ENCODE peak calls at places on chromosomes 16 and 17, in nine cellular contexts. J is A549, O is prostate gland, U is body of pancreas, E is NB4, M is HCT116, R is upper lobe of left lung, T is transverse colon, L is suprapubic skin. N is an unnamed sample.

GRCh38 chr17:7704601-7705268 is at the start of gene EFNB3:
- DNase-seq in E (no peak), J (peak), T (no peak), R (no peak), U (peak), L (no peak), O (peak), M (no peak), N (no peak)

GRCh38 chr17:39591958-39592954 is 15.5 kb downstream of the NEUROD2 start:
- DNase-seq in J (peak), T (peak), M (peak), L (no peak), U (peak), R (no peak), E (peak), O (no peak), N (peak)

GRCh38 chr17:37607637-37608368 is 1.4 kb downstream of the SYNRG start:
- DNase-seq in M (no peak), T (peak), U (peak), L (no peak), O (no peak), J (no peak), R (no peak), E (no peak), N (no peak)

GRCh38 chr17:4335185-4335584 is 31.3 kb downstream of the UBE2G1 start:
- DNase-seq in T (no peak), U (no peak), E (no peak), O (no peak), J (no peak), M (no peak), L (no peak), R (no peak), N (no peak)

GRCh38 chr17:38606646-38607611 is 1.2 kb upstream of the SRCIN1 start:
- DNase-seq in J (no peak), T (no peak), O (peak), M (no peak), R (no peak), E (no peak), U (peak), L (no peak), N (no peak)

GRCh38 chr17:64103751-64104364 is 26.1 kb downstream of the ERN1 start:
- DNase-seq in R (no peak), L (no peak), M (peak), J (no peak), O (no peak), E (peak), U (no peak), T (no peak), N (no peak)

GRCh38 chr16:3358884-3359283 is 3.2 kb downstream of the OR2C1 start:
- DNase-seq in L (no peak), U (no peak), M (no peak), T (no peak), O (no peak), R (no peak), E (no peak), J (no peak), N (no peak)

GRCh38 chr16:4795181-4795827 is at the start of gene SMIM22:
- DNase-seq in T (peak), R (peak), E (no peak), L (no peak), O (no peak), M (no peak), J (no peak), U (peak), N (no peak)

GRCh38 chr17:82648761-82649474 is 674 bp upstream of the WDR45B start:
- DNase-seq in E (peak), U (peak), L (peak), R (peak), O (peak), T (peak), J (peak), M (no peak), N (no peak)

GRCh38 chr17:69539274-69539673 is 124.8 kb downstream of the MAP2K6 start:
- DNase-seq in U (no peak), L (no peak), O (no peak), E (no peak), M (no peak), R (no peak), T (no peak), J (no peak), N (no peak)

GRCh38 chr17:64504769-64505319 is 1.2 kb downstream of the DDX5 start:
- DNase-seq in U (no peak), R (no peak), L (no peak), O (peak), M (no peak), E (no peak), T (no peak), J (peak), N (peak)

GRCh38 chr16:78606572-78606971 is 507.1 kb downstream of the WWOX start:
- DNase-seq in U (no peak), L (no peak), O (no peak), T (no peak), E (no peak), M (no peak), J (no peak), R (no peak), N (no peak)

GRCh38 chr17:60372790-60373483 is 19.0 kb downstream of the USP32 start:
- DNase-seq in U (no peak), T (no peak), J (peak), M (no peak), R (no peak), O (no peak), L (no peak), E (peak), N (no peak)

GRCh38 chr16:49093939-49094338 is 187.7 kb downstream of the CBLN1 start:
- DNase-seq in E (no peak), O (no peak), U (no peak), J (no peak), M (no peak), L (no peak), R (no peak), T (no peak), N (no peak)

GRCh38 chr16:75519175-75519574 is 16.7 kb downstream of the CHST5 start:
- DNase-seq in M (no peak), R (no peak), T (no peak), O (no peak), L (no peak), J (no peak), E (no peak), U (no peak), N (no peak)

GRCh38 chr16:73179671-73180370 is 131.9 kb upstream of the ZFHX3 start:
- DNase-seq in O (no peak), T (no peak), J (no peak), E (no peak), U (peak), R (no peak), M (no peak), L (no peak), N (no peak)

GRCh38 chr17:3003401-3004149 is 59.8 kb downstream of the OR1D5 start:
- DNase-seq in R (peak), T (peak), O (no peak), M (no peak), J (no peak), L (no peak), E (peak), U (peak), N (no peak)

GRCh38 chr17:40993856-40994255 is at the start of gene KRTAP3-3:
- DNase-seq in T (no peak), E (no peak), O (no peak), R (no peak), L (no peak), U (no peak), M (no peak), J (no peak), N (no peak)

GRCh38 chr17:78561166-78561565 is 16.0 kb downstream of the DNAH17 start:
- DNase-seq in T (no peak), J (no peak), M (no peak), U (no peak), R (no peak), O (no peak), E (no peak), L (no peak), N (no peak)

GRCh38 chr17:38786372-38786771 is 13.0 kb downstream of the PIP4K2B start:
- DNase-seq in E (no peak), U (no peak), L (no peak), M (no peak), O (no peak), T (no peak), J (no peak), R (no peak), N (no peak)

GRCh38 chr17:67280279-67280678 is 35.3 kb upstream of the HELZ start:
- DNase-seq in L (no peak), E (no peak), U (peak), R (no peak), J (no peak), O (peak), M (no peak), T (no peak), N (no peak)

GRCh38 chr17:73058022-73058421 is 34.5 kb downstream of the SLC39A11 start:
- DNase-seq in O (no peak), U (no peak), E (no peak), T (no peak), L (no peak), J (no peak), R (no peak), M (no peak), N (no peak)

GRCh38 chr17:4696432-4696796 is 7.5 kb downstream of the PELP1 start:
- DNase-seq in L (no peak), U (no peak), J (no peak), M (no peak), E (no peak), O (no peak), R (no peak), T (no peak), N (no peak)

GRCh38 chr16:78894872-78895271 is 705.7 kb downstream of the MAF start:
- DNase-seq in O (peak), M (no peak), U (peak), J (no peak), R (no peak), L (no peak), E (no peak), T (no peak), N (no peak)

GRCh38 chr16:11251525-11252481 is 4.2 kb downstream of the SOCS1 start:
- DNase-seq in R (peak), L (no peak), O (no peak), T (peak), M (no peak), E (peak), U (no peak), J (no peak), N (no peak)

GRCh38 chr17:20300399-20301037 is 166.8 kb downstream of the LGALS9B start:
- DNase-seq in T (no peak), J (no peak), E (no peak), O (no peak), L (no peak), M (no peak), R (no peak), U (no peak), N (no peak)

GRCh38 chr16:72049110-72049509 is 5.2 kb upstream of the HP start:
- DNase-seq in J (no peak), M (no peak), U (no peak), T (no peak), E (no peak), L (no peak), R (no peak), O (no peak), N (no peak)

GRCh38 chr17:45740553-45741330 is 43.4 kb upstream of the CRHR1 start:
- DNase-seq in J (peak), E (peak), L (no peak), O (no peak), T (no peak), U (no peak), R (peak), M (peak), N (peak)

GRCh38 chr16:81852347-81852746 is 73.3 kb downstream of the PLCG2 start:
- DNase-seq in M (no peak), O (no peak), U (no peak), R (no peak), T (no peak), E (no peak), L (no peak), J (no peak), N (no peak)

GRCh38 chr16:81846105-81846504 is 67.0 kb downstream of the PLCG2 start:
- DNase-seq in U (no peak), O (no peak), L (no peak), M (no peak), T (no peak), R (no peak), J (peak), E (no peak), N (no peak)

GRCh38 chr16:81850197-81850944 is 71.3 kb downstream of the PLCG2 start:
- DNase-seq in M (no peak), R (no peak), J (no peak), U (no peak), T (no peak), O (no peak), L (no peak), E (no peak), N (no peak)

GRCh38 chr16:81843243-81843582 is 64.1 kb downstream of the PLCG2 start:
- DNase-seq in L (no peak), U (no peak), O (no peak), R (no peak), M (peak), J (no peak), E (no peak), T (no peak), N (no peak)

DNA sequence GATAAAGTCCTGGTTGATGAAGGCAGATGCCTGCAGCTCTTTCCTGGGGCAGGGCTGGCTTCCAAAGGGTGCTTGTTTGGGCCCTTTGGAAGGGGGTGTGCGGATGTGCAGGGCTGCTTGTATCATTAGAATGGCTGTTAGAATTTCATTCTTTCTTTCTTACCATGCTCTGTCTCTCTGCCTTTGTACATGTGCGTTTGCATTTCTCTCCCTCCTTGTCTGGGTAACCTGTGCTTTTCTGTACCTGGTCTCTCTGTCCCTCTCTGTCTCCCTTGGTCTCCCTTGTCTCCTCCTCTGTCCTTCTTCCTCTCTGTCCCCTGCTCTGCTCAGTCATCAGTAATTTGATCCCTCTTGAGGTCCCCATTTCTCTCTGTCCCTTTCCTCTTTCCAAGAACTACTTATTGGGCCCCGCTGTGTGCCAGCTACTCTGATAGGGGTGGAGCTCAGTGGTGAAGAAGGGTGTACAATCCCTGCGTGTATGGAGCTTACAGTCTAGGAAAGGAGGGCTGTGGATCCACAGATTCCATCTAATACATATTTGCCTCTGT is 69.3 kb downstream of the PLCG2 start:
- DNase-seq in J (no peak), O (no peak), U (no peak), E (no peak), R (no peak), T (no peak), M (no peak), L (no peak), N (no peak)
- TF ChIP-seq POLR2A in J (no peak), O (no peak), U (no peak), E (no peak), R (no peak), T (no peak), M (no peak), L (no peak), N (no peak)

GRCh38 chr16:81036751-81037350 is 1.2 kb downstream of the ATMIN start:
- DNase-seq in J (peak), E (peak), O (no peak), M (no peak), R (no peak), U (no peak), L (no peak), T (no peak), N (peak)

GRCh38 chr16:81041696-81042095 is 6.1 kb downstream of the ATMIN start:
- DNase-seq in T (no peak), O (no peak), U (no peak), R (no peak), J (no peak), M (no peak), E (no peak), L (no peak), N (no peak)

GRCh38 chr16:81040837-81041236 is 5.2 kb downstream of the ATMIN start:
- DNase-seq in J (no peak), U (no peak), O (no peak), T (no peak), E (no peak), L (no peak), M (no peak), R (no peak), N (no peak)

GRCh38 chr16:81035398-81035974 is at the start of gene ATMIN:
- DNase-seq in L (peak), M (peak), T (peak), R (peak), U (peak), E (peak), J (peak), O (peak), N (peak)

GRCh38 chr16:81035975-81036750 is 521 bp downstream of the ATMIN start:
- DNase-seq in R (peak), M (no peak), O (peak), U (peak), E (peak), T (peak), J (peak), L (peak), N (peak)
- TF ChIP-seq POLR2A in R (no peak), M (no peak), O (no peak), U (no peak), E (no peak), T (no peak), J (no peak), L (no peak), N (no peak)

GRCh38 chr16:68762996-68763756 is 26.1 kb downstream of the CDH1 start:
- DNase-seq in M (no peak), J (no peak), O (peak), T (no peak), R (no peak), U (peak), E (no peak), L (no peak), N (no peak)

GRCh38 chr16:68759062-68759461 is 22.0 kb downstream of the CDH1 start:
- DNase-seq in L (no peak), M (no peak), J (no peak), U (no peak), T (no peak), R (no peak), E (no peak), O (no peak), N (no peak)

GRCh38 chr16:68764866-68765265 is 27.8 kb downstream of the CDH1 start:
- DNase-seq in L (no peak), T (no peak), E (no peak), J (no peak), M (no peak), U (no peak), O (no peak), R (no peak), N (peak)

GRCh38 chr16:68756250-68757051 is 19.4 kb downstream of the CDH1 start:
- DNase-seq in R (peak), J (peak), E (peak), U (peak), T (peak), M (peak), O (peak), L (no peak), N (no peak)

GRCh38 chr16:68760671-68761275 is 23.7 kb downstream of the CDH1 start:
- DNase-seq in L (no peak), E (peak), R (peak), J (peak), T (peak), M (no peak), U (peak), O (no peak), N (no peak)
- TF ChIP-seq POLR2A in L (no peak), E (no peak), R (no peak), J (no peak), T (no peak), M (no peak), U (no peak), O (no peak), N (no peak)

GRCh38 chr16:89217388-89218191 is at the start of gene ZNF778:
- DNase-seq in U (peak), L (peak), T (peak), J (peak), O (peak), R (peak), M (peak), E (peak), N (peak)
- TF ChIP-seq POLR2A in U (peak), L (no peak), T (peak), J (peak), O (peak), R (peak), M (peak), E (peak), N (peak)

GRCh38 chr16:57185446-57185944 is 344 bp downstream of the PSME3IP1 start:
- DNase-seq in L (peak), M (no peak), O (peak), J (peak), T (peak), U (peak), E (no peak), R (peak), N (peak)

GRCh38 chr16:57184890-57185445 is 871 bp downstream of the PSME3IP1 start:
- DNase-seq in J (no peak), E (no peak), T (no peak), R (no peak), L (no peak), M (no peak), O (no peak), U (no peak), N (no peak)

GRCh38 chr16:57186630-57187507 is 740 bp downstream of the RSPRY1 start:
- DNase-seq in E (peak), O (peak), U (peak), J (peak), M (no peak), L (no peak), T (peak), R (peak), N (peak)

GRCh38 chr16:57187508-57187854 is 1.4 kb downstream of the RSPRY1 start:
- DNase-seq in L (no peak), M (no peak), U (peak), R (no peak), O (no peak), T (no peak), E (no peak), J (no peak), N (no peak)

DNA sequence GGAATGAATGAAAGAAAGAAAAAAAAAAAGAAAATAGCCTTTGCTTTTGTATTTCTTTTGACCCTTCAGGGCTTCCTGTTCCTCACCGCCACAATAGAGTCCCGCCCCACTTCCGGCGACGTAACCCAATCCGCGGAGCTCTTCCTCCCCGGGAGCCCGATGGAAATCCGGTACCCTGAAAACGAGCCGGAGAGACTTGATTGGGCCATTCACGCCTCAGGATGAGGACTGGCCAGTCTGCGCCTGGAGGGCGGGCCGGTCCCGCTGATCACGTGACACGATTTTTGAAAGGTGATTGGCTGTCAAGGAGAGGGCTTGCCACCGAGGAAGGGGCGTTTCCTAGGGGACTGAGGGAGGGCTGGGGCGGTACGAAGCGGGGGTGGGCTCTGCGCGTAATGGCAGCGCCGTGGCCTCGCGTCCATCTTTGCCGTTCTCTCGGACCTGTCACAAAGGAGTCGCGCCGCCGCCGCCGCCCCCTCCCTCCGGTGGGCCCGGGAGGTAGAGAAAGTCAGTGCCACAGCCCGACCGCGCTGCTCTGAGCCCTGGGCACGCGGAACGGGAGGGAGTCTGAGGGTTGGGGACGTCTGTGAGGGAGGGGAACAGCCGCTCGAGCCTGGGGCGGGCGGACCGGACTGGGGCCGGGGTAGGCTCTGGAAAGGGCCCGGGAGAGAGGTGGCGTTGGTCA is at the start of the genes PSME3IP1 and RSPRY1:
- DNase-seq in M (peak), E (peak), O (peak), J (peak), T (peak), L (peak), U (peak), R (peak), N (peak)
- TF ChIP-seq POLR2A in M (no peak), E (peak), O (peak), J (peak), T (peak), L (peak), U (peak), R (peak), N (peak)

GRCh38 chr17:50372708-50373556 is at the start of the genes EME1 and MRPL27:
- DNase-seq in T (peak), R (peak), E (peak), M (peak), U (peak), L (peak), J (peak), O (peak), N (peak)
- TF ChIP-seq POLR2A in T (peak), R (peak), E (peak), M (peak), U (no peak), L (no peak), J (peak), O (peak), N (peak)

N was measured in erythroblast.